ENCODE peak calls at places on chromosomes 11 and 22, in eight cellular contexts. One of them, this sample, is unnamed.
A peak's percentile ranks its signal among the peaks of the same experiment; 100 is the strongest.

GRCh38 chr11:64234840-64235379 is 526 bp downstream of the VEGFB start:
- DNase-seq in CD8-positive, alpha-beta T cell: peak; percentile 62
- DNase-seq in transverse colon: peak; percentile 77
- DNase-seq in brain microvascular endothelial cell: no peak
- DNase-seq in IMR-90: no peak
- DNase-seq in heart right ventricle: no peak
- DNase-seq in cardiac muscle cell: peak; percentile 17
- DNase-seq in pancreas: peak; percentile 87
- DNase-seq in this sample: peak; percentile 66

GRCh38 chr11:555500-556174 is 4.9 kb downstream of the LMNTD2 start:
- DNase-seq in cardiac muscle cell: no peak
- DNase-seq in heart right ventricle: no peak
- DNase-seq in brain microvascular endothelial cell: no peak
- DNase-seq in CD8-positive, alpha-beta T cell: no peak
- DNase-seq in IMR-90: no peak
- DNase-seq in pancreas: peak; percentile 84
- DNase-seq in transverse colon: no peak
- DNase-seq in this sample: peak; percentile 20

GRCh38 chr22:46055851-46056168 is 78.8 kb upstream of the WNT7B start:
- DNase-seq in IMR-90: no peak
- DNase-seq in pancreas: no peak
- DNase-seq in CD8-positive, alpha-beta T cell: no peak
- DNase-seq in heart right ventricle: no peak
- DNase-seq in transverse colon: no peak
- DNase-seq in brain microvascular endothelial cell: no peak
- DNase-seq in cardiac muscle cell: no peak
- DNase-seq in this sample: no peak

GRCh38 chr22:32868928-32869327 is 67.4 kb downstream of the TIMP3 start:
- DNase-seq in pancreas: no peak
- DNase-seq in heart right ventricle: no peak
- DNase-seq in cardiac muscle cell: no peak
- DNase-seq in CD8-positive, alpha-beta T cell: no peak
- DNase-seq in brain microvascular endothelial cell: no peak
- DNase-seq in transverse colon: no peak
- DNase-seq in IMR-90: no peak
- DNase-seq in this sample: no peak

GRCh38 chr22:37262346-37262745 is 18.3 kb upstream of the RAC2 start:
- DNase-seq in heart right ventricle: no peak
- DNase-seq in CD8-positive, alpha-beta T cell: no peak
- DNase-seq in IMR-90: no peak
- DNase-seq in transverse colon: no peak
- DNase-seq in cardiac muscle cell: no peak
- DNase-seq in brain microvascular endothelial cell: no peak
- DNase-seq in pancreas: no peak
- DNase-seq in this sample: no peak

GRCh38 chr22:42719133-42719532 is 1.5 kb downstream of the A4GALT start:
- DNase-seq in pancreas: no peak
- DNase-seq in transverse colon: no peak
- DNase-seq in IMR-90: no peak
- DNase-seq in cardiac muscle cell: peak; percentile 14
- DNase-seq in CD8-positive, alpha-beta T cell: no peak
- DNase-seq in brain microvascular endothelial cell: no peak
- DNase-seq in heart right ventricle: no peak
- DNase-seq in this sample: no peak

GRCh38 chr22:27515091-27515523 is 286.4 kb downstream of the MN1 start:
- DNase-seq in heart right ventricle: peak; percentile 73
- DNase-seq in cardiac muscle cell: peak; percentile 39
- DNase-seq in IMR-90: no peak
- DNase-seq in pancreas: no peak
- DNase-seq in brain microvascular endothelial cell: no peak
- DNase-seq in transverse colon: no peak
- DNase-seq in CD8-positive, alpha-beta T cell: no peak
- DNase-seq in this sample: peak; percentile 77

GRCh38 chr11:83070044-83070877 is 1.4 kb downstream of the RAB30 start:
- DNase-seq in cardiac muscle cell: peak; percentile 77
- DNase-seq in CD8-positive, alpha-beta T cell: no peak
- DNase-seq in heart right ventricle: no peak
- DNase-seq in IMR-90: peak; percentile 60
- DNase-seq in pancreas: no peak
- DNase-seq in brain microvascular endothelial cell: peak; percentile 44
- DNase-seq in transverse colon: no peak
- DNase-seq in this sample: no peak

GRCh38 chr11:128180446-128181089 is 406.8 kb downstream of the ETS1 start:
- DNase-seq in transverse colon: no peak
- DNase-seq in cardiac muscle cell: peak; percentile 92
- DNase-seq in CD8-positive, alpha-beta T cell: no peak
- DNase-seq in brain microvascular endothelial cell: peak; percentile 89
- DNase-seq in pancreas: no peak
- DNase-seq in IMR-90: peak; percentile 92
- DNase-seq in heart right ventricle: no peak
- DNase-seq in this sample: no peak

GRCh38 chr11:14248577-14248976 is 110.4 kb downstream of the RRAS2 start:
- DNase-seq in IMR-90: no peak
- DNase-seq in brain microvascular endothelial cell: no peak
- DNase-seq in CD8-positive, alpha-beta T cell: peak; percentile 20
- DNase-seq in cardiac muscle cell: no peak
- DNase-seq in pancreas: no peak
- DNase-seq in transverse colon: no peak
- DNase-seq in heart right ventricle: no peak
- DNase-seq in this sample: no peak

GRCh38 chr11:117818036-117818858 is 6.3 kb downstream of the FXYD2 start:
- DNase-seq in pancreas: no peak
- DNase-seq in transverse colon: no peak
- DNase-seq in heart right ventricle: no peak
- DNase-seq in cardiac muscle cell: no peak
- DNase-seq in brain microvascular endothelial cell: peak; percentile 31
- DNase-seq in IMR-90: peak; percentile 56
- DNase-seq in CD8-positive, alpha-beta T cell: peak; percentile 35
- DNase-seq in this sample: no peak

GRCh38 chr11:118076754-118077281 is at the start of gene TMPRSS4:
- DNase-seq in CD8-positive, alpha-beta T cell: no peak
- DNase-seq in heart right ventricle: no peak
- DNase-seq in cardiac muscle cell: no peak
- DNase-seq in pancreas: no peak
- DNase-seq in IMR-90: no peak
- DNase-seq in brain microvascular endothelial cell: no peak
- DNase-seq in transverse colon: peak; percentile 91
- DNase-seq in this sample: no peak

GRCh38 chr11:127521413-127521812 is 520.8 kb upstream of the KIRREL3 start:
- DNase-seq in IMR-90: peak; percentile 78
- DNase-seq in CD8-positive, alpha-beta T cell: no peak
- DNase-seq in brain microvascular endothelial cell: no peak
- DNase-seq in pancreas: no peak
- DNase-seq in heart right ventricle: no peak
- DNase-seq in transverse colon: no peak
- DNase-seq in cardiac muscle cell: no peak
- DNase-seq in this sample: no peak

GRCh38 chr22:38228873-38229740 is 27.3 kb downstream of the MAFF start:
- DNase-seq in CD8-positive, alpha-beta T cell: no peak
- DNase-seq in IMR-90: peak; percentile 57
- DNase-seq in brain microvascular endothelial cell: peak; percentile 70
- DNase-seq in heart right ventricle: no peak
- DNase-seq in transverse colon: peak; percentile 79
- DNase-seq in pancreas: no peak
- DNase-seq in cardiac muscle cell: peak; percentile 60
- DNase-seq in this sample: no peak

GRCh38 chr11:109423114-109423859 is 1.3 kb downstream of the C11orf87 start:
- DNase-seq in transverse colon: no peak
- DNase-seq in CD8-positive, alpha-beta T cell: no peak
- DNase-seq in pancreas: peak; percentile 76
- DNase-seq in brain microvascular endothelial cell: peak; percentile 7
- DNase-seq in cardiac muscle cell: peak; percentile 42
- DNase-seq in heart right ventricle: no peak
- DNase-seq in IMR-90: no peak
- DNase-seq in this sample: no peak

GRCh38 chr11:94658888-94659287 is 91.7 kb downstream of the PIWIL4 start:
- DNase-seq in transverse colon: no peak
- DNase-seq in IMR-90: no peak
- DNase-seq in cardiac muscle cell: no peak
- DNase-seq in heart right ventricle: no peak
- DNase-seq in CD8-positive, alpha-beta T cell: no peak
- DNase-seq in brain microvascular endothelial cell: no peak
- DNase-seq in pancreas: no peak
- DNase-seq in this sample: no peak

GRCh38 chr11:61354208-61354607 is 7.5 kb downstream of the CYB561A3 start:
- DNase-seq in CD8-positive, alpha-beta T cell: no peak
- DNase-seq in cardiac muscle cell: no peak
- DNase-seq in transverse colon: no peak
- DNase-seq in brain microvascular endothelial cell: no peak
- DNase-seq in pancreas: no peak
- DNase-seq in heart right ventricle: no peak
- DNase-seq in IMR-90: no peak
- DNase-seq in this sample: no peak
- H3K27ac ChIP-seq in CD8-positive, alpha-beta T cell: no peak overlapping the region
- H3K27ac ChIP-seq in cardiac muscle cell: no peak overlapping the region
- H3K27ac ChIP-seq in transverse colon: peak overlapping the region; percentile 65
- H3K27ac ChIP-seq in brain microvascular endothelial cell: no peak overlapping the region
- H3K27ac ChIP-seq in pancreas: no peak overlapping the region
- H3K27ac ChIP-seq in heart right ventricle: no peak overlapping the region
- H3K27ac ChIP-seq in IMR-90: no peak overlapping the region
- H3K27ac ChIP-seq in this sample: no peak overlapping the region

GRCh38 chr11:43119275-43119970 is 192.4 kb upstream of the API5 start:
- DNase-seq in IMR-90: no peak
- DNase-seq in heart right ventricle: no peak
- DNase-seq in transverse colon: no peak
- DNase-seq in cardiac muscle cell: no peak
- DNase-seq in pancreas: no peak
- DNase-seq in CD8-positive, alpha-beta T cell: no peak
- DNase-seq in brain microvascular endothelial cell: no peak
- DNase-seq in this sample: no peak
- TF ChIP-seq CTCF in IMR-90: no peak
- TF ChIP-seq CTCF in heart right ventricle: no peak
- TF ChIP-seq CTCF in transverse colon: no peak
- TF ChIP-seq CTCF in cardiac muscle cell: no peak
- TF ChIP-seq CTCF in pancreas: no peak
- TF ChIP-seq CTCF in CD8-positive, alpha-beta T cell: no peak
- TF ChIP-seq CTCF in brain microvascular endothelial cell: no peak
- TF ChIP-seq CTCF in this sample: no peak

GRCh38 chr11:17386331-17387084 is 2.0 kb downstream of the KCNJ11 start:
- DNase-seq in transverse colon: peak; percentile 63
- DNase-seq in IMR-90: peak; percentile 34
- DNase-seq in pancreas: peak; percentile 88
- DNase-seq in cardiac muscle cell: peak; percentile 60
- DNase-seq in CD8-positive, alpha-beta T cell: peak; percentile 34
- DNase-seq in heart right ventricle: peak; percentile 76
- DNase-seq in brain microvascular endothelial cell: peak; percentile 35
- DNase-seq in this sample: peak; percentile 81
- H3K4me3 ChIP-seq in transverse colon: no peak overlapping the region
- H3K4me3 ChIP-seq in IMR-90: no peak overlapping the region
- H3K4me3 ChIP-seq in pancreas: peak overlapping the region; percentile 24
- H3K4me3 ChIP-seq in cardiac muscle cell: no peak overlapping the region
- H3K4me3 ChIP-seq in CD8-positive, alpha-beta T cell: no peak overlapping the region
- H3K4me3 ChIP-seq in heart right ventricle: peak overlapping the region; percentile 14
- H3K4me3 ChIP-seq in brain microvascular endothelial cell: no peak overlapping the region
- H3K4me3 ChIP-seq in this sample: peak overlapping the region; percentile 29

GRCh38 chr11:69620663-69621290 is 20.2 kb upstream of the CCND1 start:
- DNase-seq in cardiac muscle cell: no peak
- DNase-seq in CD8-positive, alpha-beta T cell: no peak
- DNase-seq in IMR-90: no peak
- DNase-seq in heart right ventricle: no peak
- DNase-seq in brain microvascular endothelial cell: no peak
- DNase-seq in transverse colon: no peak
- DNase-seq in pancreas: no peak
- DNase-seq in this sample: no peak
- H3K27ac ChIP-seq in cardiac muscle cell: no peak overlapping the region
- H3K27ac ChIP-seq in CD8-positive, alpha-beta T cell: no peak overlapping the region
- H3K27ac ChIP-seq in IMR-90: no peak overlapping the region
- H3K27ac ChIP-seq in heart right ventricle: no peak overlapping the region
- H3K27ac ChIP-seq in brain microvascular endothelial cell: no peak overlapping the region
- H3K27ac ChIP-seq in transverse colon: no peak overlapping the region
- H3K27ac ChIP-seq in pancreas: no peak overlapping the region
- H3K27ac ChIP-seq in this sample: no peak overlapping the region

GRCh38 chr11:70769106-70769505 is 370.8 kb downstream of the CTTN start:
- DNase-seq in transverse colon: no peak
- DNase-seq in brain microvascular endothelial cell: no peak
- DNase-seq in CD8-positive, alpha-beta T cell: no peak
- DNase-seq in cardiac muscle cell: no peak
- DNase-seq in IMR-90: no peak
- DNase-seq in pancreas: no peak
- DNase-seq in heart right ventricle: no peak
- DNase-seq in this sample: no peak

GRCh38 chr11:70772950-70773349 is 374.6 kb downstream of the CTTN start:
- DNase-seq in IMR-90: no peak
- DNase-seq in cardiac muscle cell: no peak
- DNase-seq in brain microvascular endothelial cell: no peak
- DNase-seq in heart right ventricle: no peak
- DNase-seq in pancreas: no peak
- DNase-seq in transverse colon: no peak
- DNase-seq in CD8-positive, alpha-beta T cell: no peak
- DNase-seq in this sample: no peak

GRCh38 chr11:70769521-70769920 is 371.2 kb downstream of the CTTN start:
- DNase-seq in CD8-positive, alpha-beta T cell: no peak
- DNase-seq in pancreas: no peak
- DNase-seq in transverse colon: no peak
- DNase-seq in cardiac muscle cell: no peak
- DNase-seq in IMR-90: no peak
- DNase-seq in heart right ventricle: no peak
- DNase-seq in brain microvascular endothelial cell: no peak
- DNase-seq in this sample: no peak

GRCh38 chr11:70768346-70769095 is 370.2 kb downstream of the CTTN start:
- DNase-seq in CD8-positive, alpha-beta T cell: no peak
- DNase-seq in brain microvascular endothelial cell: no peak
- DNase-seq in IMR-90: no peak
- DNase-seq in cardiac muscle cell: no peak
- DNase-seq in pancreas: no peak
- DNase-seq in transverse colon: no peak
- DNase-seq in heart right ventricle: no peak
- DNase-seq in this sample: no peak

GRCh38 chr11:70771099-70771885 is 373.0 kb downstream of the CTTN start:
- DNase-seq in brain microvascular endothelial cell: no peak
- DNase-seq in cardiac muscle cell: no peak
- DNase-seq in CD8-positive, alpha-beta T cell: no peak
- DNase-seq in pancreas: no peak
- DNase-seq in heart right ventricle: no peak
- DNase-seq in transverse colon: no peak
- DNase-seq in IMR-90: no peak
- DNase-seq in this sample: no peak
- TF ChIP-seq CTCF in brain microvascular endothelial cell: no peak
- TF ChIP-seq CTCF in cardiac muscle cell: no peak
- TF ChIP-seq CTCF in CD8-positive, alpha-beta T cell: no peak
- TF ChIP-seq CTCF in pancreas: no peak
- TF ChIP-seq CTCF in heart right ventricle: no peak
- TF ChIP-seq CTCF in transverse colon: no peak
- TF ChIP-seq CTCF in IMR-90: no peak
- TF ChIP-seq CTCF in this sample: no peak

DNA sequence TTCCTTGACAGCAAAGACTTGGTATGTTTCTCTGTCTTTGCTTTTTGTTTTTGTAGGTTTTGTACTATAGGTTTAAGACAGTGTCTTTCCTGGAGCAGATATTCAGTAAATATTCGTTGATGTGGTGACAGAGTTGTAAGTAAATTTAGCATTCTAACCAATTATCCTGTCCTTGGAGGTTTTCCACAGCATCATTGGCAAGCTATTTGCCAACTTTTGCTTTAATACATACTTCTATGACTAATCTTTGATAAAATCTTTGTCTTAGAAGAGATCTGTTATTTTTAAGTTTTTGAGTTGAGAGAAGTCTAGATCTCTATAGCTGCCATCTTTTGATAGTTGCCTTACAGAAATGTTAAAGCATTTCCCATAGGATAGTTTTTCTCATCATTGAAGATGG is 3.8 kb downstream of the USP47 start:
- DNase-seq in transverse colon: no peak
- DNase-seq in IMR-90: peak; percentile 35
- DNase-seq in heart right ventricle: no peak
- DNase-seq in CD8-positive, alpha-beta T cell: no peak
- DNase-seq in pancreas: no peak
- DNase-seq in brain microvascular endothelial cell: peak; percentile 23
- DNase-seq in cardiac muscle cell: no peak
- DNase-seq in this sample: no peak
- H3K4me3 ChIP-seq in transverse colon: no peak overlapping the region
- H3K4me3 ChIP-seq in IMR-90: no peak overlapping the region
- H3K4me3 ChIP-seq in heart right ventricle: no peak overlapping the region
- H3K4me3 ChIP-seq in CD8-positive, alpha-beta T cell: no peak overlapping the region
- H3K4me3 ChIP-seq in pancreas: peak overlapping the region; percentile 4
- H3K4me3 ChIP-seq in brain microvascular endothelial cell: no peak overlapping the region
- H3K4me3 ChIP-seq in cardiac muscle cell: no peak overlapping the region
- H3K4me3 ChIP-seq in this sample: no peak overlapping the region

This sample was measured in heart left ventricle.